ENCODE peak calls at places on chromosomes 16 and 17, in seven cellular contexts. K, J, L, H, T, M and D are unnamed samples.

GRCh38 chr17:4499431-4500187 is 928 bp downstream of the SPNS2 start:
- DNase-seq in M (no peak), K (peak), J (no peak), L (no peak), T (no peak), H (no peak), D (no peak)

GRCh38 chr17:43834106-43834505 is 1.2 kb upstream of the MPP3 start:
- DNase-seq in H (peak), K (peak), T (no peak), M (peak), J (no peak), L (no peak), D (no peak)

GRCh38 chr17:71842991-71843390 is 277.8 kb upstream of the SOX9 start:
- DNase-seq in T (no peak), J (no peak), K (no peak), L (no peak), H (no peak), M (no peak), D (no peak)

GRCh38 chr17:2082003-2082862 is 27.3 kb downstream of the HIC1 start:
- DNase-seq in J (no peak), T (no peak), M (no peak), H (no peak), K (no peak), L (peak), D (no peak)

GRCh38 chr16:76338472-76338871 is 61.3 kb downstream of the CNTNAP4 start:
- DNase-seq in T (no peak), K (no peak), J (no peak), M (no peak), L (no peak), H (no peak), D (no peak)

GRCh38 chr17:80289631-80290030 is 29.0 kb downstream of the RNF213 start:
- DNase-seq in T (no peak), M (no peak), L (no peak), J (no peak), H (no peak), K (no peak), D (no peak)

GRCh38 chr17:1686086-1686485 is 1.4 kb upstream of the PRPF8 start:
- DNase-seq in H (no peak), T (no peak), K (no peak), M (no peak), J (no peak), L (no peak), D (no peak)

GRCh38 chr17:49817993-49818392 is 29.5 kb downstream of the KAT7 start:
- DNase-seq in J (no peak), L (no peak), K (no peak), T (no peak), M (no peak), H (no peak), D (no peak)

GRCh38 chr16:60031751-60032150 is 1297.6 kb upstream of the GOT2 start:
- DNase-seq in T (no peak), L (peak), M (no peak), J (no peak), H (no peak), K (no peak), D (no peak)

GRCh38 chr17:67221062-67221998 is 23.7 kb downstream of the HELZ start:
- DNase-seq in T (peak), H (peak), J (no peak), K (peak), M (no peak), L (no peak), D (no peak)

GRCh38 chr17:45149669-45150603 is 1.7 kb downstream of the HEXIM1 start:
- DNase-seq in M (no peak), J (peak), T (no peak), L (no peak), H (peak), K (peak), D (no peak)

GRCh38 chr16:68700120-68700519 is 37.0 kb upstream of the CDH1 start:
- DNase-seq in H (no peak), K (no peak), J (no peak), L (no peak), M (peak), T (no peak), D (no peak)

GRCh38 chr17:76539631-76540271 is at the start of gene PRCD:
- DNase-seq in L (no peak), J (peak), K (no peak), M (no peak), T (no peak), H (no peak), D (no peak)

GRCh38 chr17:22453181-22453580 is 760.9 kb downstream of the KCNJ18 start:
- DNase-seq in K (no peak), H (no peak), M (no peak), J (no peak), L (no peak), T (no peak), D (no peak)

GRCh38 chr17:1058423-1059130 is 61.6 kb downstream of the TIMM22 start:
- DNase-seq in T (peak), L (no peak), M (no peak), K (no peak), J (peak), H (peak), D (no peak)

GRCh38 chr17:36993227-36993626 is 44.5 kb downstream of the AATF start:
- DNase-seq in J (no peak), M (no peak), K (no peak), H (no peak), L (no peak), T (no peak), D (no peak)

GRCh38 chr17:77719806-77720205 is 238.7 kb upstream of the TNRC6C start:
- DNase-seq in M (no peak), K (no peak), L (no peak), H (no peak), J (no peak), T (no peak), D (no peak)

GRCh38 chr16:47627056-47627455 is 165.9 kb downstream of the PHKB start:
- DNase-seq in L (no peak), J (no peak), M (no peak), T (no peak), H (no peak), K (no peak), D (no peak)

GRCh38 chr16:1394367-1394951 is 20.0 kb downstream of the UNKL start:
- DNase-seq in K (no peak), L (no peak), T (no peak), H (no peak), J (no peak), M (no peak), D (no peak)

GRCh38 chr17:1298616-1299015 is 19.2 kb downstream of the TRARG1 start:
- DNase-seq in M (no peak), J (no peak), K (no peak), T (no peak), H (no peak), L (no peak), D (no peak)

GRCh38 chr16:57988929-57989328 is 11.5 kb downstream of the ZNF319 start:
- DNase-seq in K (no peak), T (no peak), J (peak), L (no peak), H (no peak), M (no peak), D (no peak)

GRCh38 chr16:11674818-11675560 is 6.7 kb downstream of the SNN start:
- DNase-seq in K (no peak), L (no peak), H (no peak), M (no peak), T (peak), J (no peak), D (no peak)

GRCh38 chr16:80260906-80261311 is 279.9 kb upstream of the DYNLRB2 start:
- DNase-seq in J (no peak), M (no peak), L (no peak), H (no peak), K (no peak), T (no peak), D (no peak)

GRCh38 chr16:54655171-54655590 is 275.5 kb upstream of the IRX5 start:
- DNase-seq in J (peak), L (no peak), K (peak), M (no peak), T (no peak), H (peak), D (no peak)

GRCh38 chr17:78890111-78890897 is 12.7 kb downstream of the CEP295NL start:
- DNase-seq in M (no peak), J (peak), K (peak), L (no peak), H (peak), T (no peak), D (no peak)

GRCh38 chr17:333626-334396 is 18.8 kb downstream of the RPH3AL start:
- DNase-seq in K (peak), T (no peak), M (no peak), H (peak), L (no peak), J (peak), D (peak)

GRCh38 chr17:63950940-63951907 is 19.1 kb upstream of the CD79B start:
- DNase-seq in H (no peak), J (no peak), M (no peak), L (no peak), T (peak), K (peak), D (no peak)

GRCh38 chr16:71675380-71675779 is 49.1 kb downstream of the PHLPP2 start:
- DNase-seq in T (no peak), J (no peak), K (no peak), M (no peak), L (no peak), H (no peak), D (peak)

GRCh38 chr17:48728232-48729231 is at the start of gene HOXB13:
- DNase-seq in J (peak), H (no peak), K (no peak), T (peak), M (peak), L (no peak), D (no peak)

GRCh38 chr17:1998426-1998784 is 26.7 kb downstream of the RTN4RL1 start:
- DNase-seq in L (no peak), H (no peak), J (no peak), M (no peak), K (peak), T (no peak), D (no peak)

GRCh38 chr16:89167425-89167941 is 4.1 kb upstream of the CDH15 start:
- DNase-seq in M (peak), L (no peak), H (peak), J (peak), K (peak), T (peak), D (peak)

GRCh38 chr16:50298075-50298460 is 31.7 kb downstream of the ADCY7 start:
- DNase-seq in H (no peak), T (no peak), K (no peak), J (no peak), M (no peak), L (no peak), D (no peak)

GRCh38 chr16:75379911-75380847 is 53.1 kb downstream of the CFDP1 start:
- DNase-seq in J (no peak), L (no peak), T (no peak), K (peak), H (peak), M (no peak), D (no peak)

GRCh38 chr16:29990033-29990432 is 5.4 kb downstream of the HIRIP3 start:
- DNase-seq in L (no peak), K (no peak), M (no peak), J (no peak), T (no peak), H (no peak), D (no peak)

GRCh38 chr16:5653789-5654188 is 556.2 kb upstream of the EEF2KMT start:
- DNase-seq in K (no peak), J (no peak), L (no peak), T (no peak), H (no peak), M (no peak), D (no peak)

GRCh38 chr16:86285938-86286921 is 224.1 kb upstream of the FOXF1 start:
- DNase-seq in K (no peak), T (no peak), H (no peak), J (no peak), L (no peak), M (no peak), D (no peak)

GRCh38 chr17:4154201-4154600 is 11.2 kb downstream of the CYB5D2 start:
- DNase-seq in J (no peak), L (no peak), M (no peak), T (no peak), H (no peak), K (no peak), D (no peak)

GRCh38 chr17:44865231-44865660 is 17.6 kb downstream of the HIGD1B start:
- DNase-seq in H (peak), K (peak), T (peak), M (peak), L (no peak), J (peak), D (peak)

GRCh38 chr17:45270828-45271418 is 9.0 kb upstream of the SPATA32 start:
- DNase-seq in L (no peak), K (no peak), M (no peak), J (no peak), T (no peak), H (no peak), D (no peak)

GRCh38 chr16:84933774-84934571 is 77.4 kb downstream of the ZDHHC7 start:
- DNase-seq in L (no peak), K (peak), J (peak), H (peak), M (no peak), T (no peak), D (no peak)

GRCh38 chr16:2527784-2528100 is 3.5 kb downstream of the CEMP1 start:
- DNase-seq in K (no peak), J (no peak), H (no peak), T (no peak), L (no peak), M (no peak), D (no peak)

GRCh38 chr16:2526135-2526534 is 5.1 kb downstream of the CEMP1 start:
- DNase-seq in J (no peak), M (no peak), K (no peak), T (no peak), H (no peak), L (no peak), D (no peak)

GRCh38 chr16:2523801-2524231 is 3.6 kb downstream of the AMDHD2 start:
- DNase-seq in L (no peak), K (no peak), M (no peak), T (no peak), H (no peak), J (no peak), D (no peak)

GRCh38 chr16:2527071-2527783 is 4.0 kb downstream of the CEMP1 start:
- DNase-seq in K (no peak), L (no peak), J (no peak), T (no peak), M (no peak), H (no peak), D (no peak)

DNA sequence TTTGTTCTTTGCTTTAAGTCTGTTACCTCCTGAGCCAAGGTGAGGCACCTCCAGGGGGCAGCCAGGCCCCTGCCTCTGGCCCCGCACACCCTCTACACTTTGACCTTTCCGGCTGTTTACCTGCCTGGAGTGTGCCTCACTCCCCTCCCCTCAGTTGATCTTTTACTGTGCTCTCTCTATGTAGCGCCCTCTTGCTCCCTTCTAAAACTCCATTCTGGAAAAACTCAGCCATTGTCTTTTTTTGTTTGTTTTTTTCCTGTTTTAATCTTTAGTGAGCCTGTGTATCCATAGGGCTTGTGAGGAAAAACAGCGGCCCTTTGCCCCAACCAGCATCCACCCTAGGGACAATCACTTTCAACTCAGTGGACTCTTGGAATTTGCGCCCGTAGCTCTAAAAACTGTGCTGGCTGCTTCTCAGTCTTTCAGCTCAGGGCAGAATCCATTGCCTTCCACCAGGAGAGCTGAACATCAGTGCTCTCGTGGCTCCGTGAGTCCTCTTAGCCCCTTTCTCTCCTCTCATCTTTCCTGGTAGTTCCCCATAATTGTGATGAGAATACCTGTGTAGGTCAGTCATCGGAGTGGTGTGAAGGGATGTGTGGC is 4.3 kb downstream of the AMDHD2 start:
- DNase-seq in J (no peak), K (no peak), L (no peak), M (no peak), T (no peak), H (no peak), D (no peak)
- TF ChIP-seq CTCF in J (no peak), K (no peak), L (no peak), M (no peak), T (no peak), H (no peak), D (no peak)

GRCh38 chr17:19317359-19318095 is 45.0 kb downstream of the B9D1 start:
- DNase-seq in J (peak), L (no peak), H (peak), K (peak), M (no peak), T (peak), D (peak)
- TF ChIP-seq CTCF in J (peak), L (peak), H (peak), K (no peak), M (no peak), T (peak), D (no peak)

GRCh38 chr16:83205896-83206295 is 579.1 kb downstream of the CDH13 start:
- DNase-seq in J (no peak), M (no peak), T (no peak), L (no peak), H (no peak), K (no peak), D (no peak)

GRCh38 chr16:83199012-83199411 is 572.2 kb downstream of the CDH13 start:
- DNase-seq in H (no peak), M (no peak), L (no peak), K (no peak), T (no peak), J (no peak), D (no peak)

DNA sequence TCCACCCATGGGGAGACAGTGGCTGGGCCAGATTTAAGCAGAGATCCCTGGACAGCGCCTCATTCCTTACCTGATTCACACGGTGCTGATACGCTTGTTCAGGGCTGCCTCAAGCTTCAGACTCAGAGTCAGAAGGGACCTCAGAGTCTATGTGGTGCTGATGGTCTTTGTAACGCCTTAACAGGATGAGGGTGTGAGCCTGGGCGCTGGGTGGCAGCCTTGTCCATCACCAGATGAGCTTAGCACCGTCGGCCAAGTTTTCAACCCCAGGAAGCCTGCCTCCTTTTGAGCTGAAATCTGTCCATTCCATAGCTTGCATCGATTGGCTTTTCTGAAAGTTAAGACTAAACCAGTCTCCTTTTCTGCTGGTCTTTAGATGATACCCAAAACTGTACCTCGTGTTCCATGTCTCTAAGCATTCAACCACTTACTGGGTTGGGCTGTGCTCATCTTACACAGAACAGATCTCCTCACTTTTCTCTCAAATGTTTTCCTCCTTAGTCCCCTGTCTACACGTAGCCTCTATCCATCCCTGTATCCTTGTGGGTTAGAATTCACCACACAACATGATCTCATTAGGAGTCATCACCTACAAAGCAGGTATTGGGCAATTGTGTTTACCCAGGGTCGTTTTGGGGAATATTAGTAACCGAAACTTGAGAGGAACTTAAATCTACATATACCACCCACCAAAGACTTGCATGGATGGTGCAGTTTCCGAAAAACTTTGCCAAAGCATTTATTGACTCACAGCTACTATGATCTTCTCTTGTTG is 573.4 kb downstream of the CDH13 start:
- DNase-seq in M (no peak), T (no peak), H (no peak), J (no peak), K (no peak), L (no peak), D (no peak)
- TF ChIP-seq CTCF in M (no peak), T (no peak), H (peak), J (peak), K (no peak), L (no peak), D (no peak)

DNA sequence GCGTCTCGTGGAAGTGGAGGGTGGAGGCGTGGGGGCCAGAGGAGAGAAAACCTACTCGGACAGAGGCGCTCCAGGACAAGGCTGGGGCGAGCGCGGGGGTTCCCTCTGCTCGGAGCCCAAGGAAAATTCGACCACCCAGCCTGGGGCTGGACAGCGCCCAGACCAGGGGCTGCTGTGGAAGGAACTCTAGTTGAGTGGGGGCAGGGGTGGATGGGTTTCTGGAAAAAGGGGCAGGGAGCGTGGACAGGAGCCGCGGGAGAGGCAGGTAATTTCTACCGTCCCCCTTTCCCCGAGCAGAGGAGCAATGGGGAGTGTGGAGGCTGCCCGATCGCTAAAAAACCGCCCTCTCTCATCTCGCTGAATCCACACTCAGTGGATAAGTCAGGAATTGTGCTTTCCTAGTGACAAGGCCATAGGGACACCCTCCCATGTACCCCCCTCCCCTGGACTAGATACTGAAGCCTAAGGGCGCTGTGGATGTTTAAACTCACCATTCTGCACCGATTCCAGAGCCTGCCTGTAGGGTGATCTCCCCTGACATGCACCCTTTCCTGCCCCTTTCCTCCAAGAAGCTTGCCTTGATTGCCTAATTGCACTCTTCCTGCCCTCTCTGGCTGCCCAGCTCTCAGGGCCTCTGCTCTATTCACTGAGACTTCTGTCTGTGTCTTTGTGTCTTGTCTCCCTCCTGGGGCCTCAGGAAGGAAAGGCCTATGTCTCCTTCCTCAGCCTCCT is 90.7 kb upstream of the TMEM97 start:
- DNase-seq in J (no peak), L (no peak), M (no peak), H (no peak), K (no peak), T (no peak), D (no peak)
- TF ChIP-seq CTCF in J (no peak), L (peak), M (peak), H (no peak), K (no peak), T (peak), D (peak)

DNA sequence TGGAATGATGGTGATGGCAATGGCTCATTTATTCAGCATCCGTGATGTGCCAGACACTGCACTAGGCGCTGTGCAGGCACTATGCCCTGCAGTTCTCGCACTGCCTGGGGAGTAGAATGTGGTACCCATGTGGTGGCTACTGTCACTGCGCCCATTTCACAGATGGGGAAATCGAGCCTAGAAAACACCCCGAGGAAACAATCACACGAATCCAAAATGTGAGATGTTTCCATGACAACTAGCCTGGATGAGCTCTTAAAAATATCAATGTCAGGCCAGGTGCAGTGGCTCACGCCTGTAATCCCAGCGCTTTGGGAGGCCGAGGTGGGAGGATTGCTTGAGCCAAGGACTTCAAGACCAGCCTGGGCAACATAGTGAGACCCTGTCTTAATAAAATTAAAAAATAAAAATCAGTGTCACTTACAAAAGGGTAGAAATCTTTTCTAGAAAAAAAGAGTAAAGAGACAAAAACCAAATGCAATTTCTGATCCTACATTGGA is 57.9 kb upstream of the TNRC6A start:
- DNase-seq in H (no peak), L (no peak), J (no peak), M (no peak), T (no peak), K (no peak), D (no peak)
- TF ChIP-seq CTCF in H (no peak), L (no peak), J (no peak), M (no peak), T (no peak), K (no peak), D (no peak)